ENCODE peak calls at places on chromosome 22, in seven cellular contexts. W is HepG2, M is K562, E is HCT116, L is H1, X is SK-N-SH, N is GM12878. I is an unnamed sample.

GRCh38 chr22:48951836-48952235 is 875.8 kb downstream of the BRD1 start:
- DNase-seq in W (no peak), M (no peak), E (no peak), L (no peak), X (no peak), N (no peak), I (no peak)

GRCh38 chr22:40453676-40454075 is 83.3 kb downstream of the SGSM3 start:
- DNase-seq in W (no peak), M (no peak), E (no peak), L (no peak), X (no peak), N (no peak), I (no peak)

GRCh38 chr22:20758688-20759087 is 15.2 kb upstream of the SERPIND1 start:
- DNase-seq in W (peak), M (no peak), E (no peak), L (no peak), X (peak), N (no peak), I (peak)

GRCh38 chr22:42939941-42940653 is 74.9 kb downstream of the PACSIN2 start:
- DNase-seq in W (peak), M (no peak), E (peak), L (no peak), X (no peak), N (no peak), I (no peak)

GRCh38 chr22:46596032-46596441 is 24.1 kb upstream of the GRAMD4 start:
- DNase-seq in W (no peak), M (no peak), E (no peak), L (no peak), X (peak), N (no peak), I (no peak)

GRCh38 chr22:32837803-32838202 is 36.3 kb downstream of the TIMP3 start:
- DNase-seq in W (no peak), M (no peak), E (no peak), L (no peak), X (no peak), N (no peak), I (no peak)

GRCh38 chr22:32994046-32994827 is 63.9 kb downstream of the SYN3 start:
- DNase-seq in W (no peak), M (no peak), E (no peak), L (no peak), X (no peak), N (no peak), I (no peak)

GRCh38 chr22:47333625-47334024 is 571.2 kb downstream of the TBC1D22A start:
- DNase-seq in W (peak), M (no peak), E (peak), L (no peak), X (no peak), N (no peak), I (peak)

GRCh38 chr22:22520667-22521602 is 865 bp upstream of the ZNF280A start:
- DNase-seq in W (no peak), M (peak), E (no peak), L (no peak), X (no peak), N (no peak), I (no peak)

GRCh38 chr22:19598054-19598855 is 74.0 kb upstream of the CLDN5 start:
- DNase-seq in W (no peak), M (peak), E (no peak), L (no peak), X (no peak), N (no peak), I (no peak)

GRCh38 chr22:19942071-19942885 is 660 bp upstream of the TXNRD2 start:
- DNase-seq in W (no peak), M (peak), E (no peak), L (no peak), X (peak), N (no peak), I (no peak)

GRCh38 chr22:21569459-21570161 is 2.1 kb downstream of the UBE2L3 start:
- DNase-seq in W (no peak), M (no peak), E (no peak), L (no peak), X (no peak), N (no peak), I (no peak)

GRCh38 chr22:37971475-37972434 is 12.6 kb downstream of the SOX10 start:
- DNase-seq in W (no peak), M (no peak), E (no peak), L (peak), X (no peak), N (no peak), I (no peak)

GRCh38 chr22:49683032-49683431 is 144.6 kb downstream of the BRD1 start:
- DNase-seq in W (no peak), M (no peak), E (no peak), L (no peak), X (no peak), N (no peak), I (no peak)

GRCh38 chr22:48737461-48738203 is 1090.0 kb downstream of the BRD1 start:
- DNase-seq in W (no peak), M (no peak), E (no peak), L (no peak), X (no peak), N (no peak), I (no peak)

DNA sequence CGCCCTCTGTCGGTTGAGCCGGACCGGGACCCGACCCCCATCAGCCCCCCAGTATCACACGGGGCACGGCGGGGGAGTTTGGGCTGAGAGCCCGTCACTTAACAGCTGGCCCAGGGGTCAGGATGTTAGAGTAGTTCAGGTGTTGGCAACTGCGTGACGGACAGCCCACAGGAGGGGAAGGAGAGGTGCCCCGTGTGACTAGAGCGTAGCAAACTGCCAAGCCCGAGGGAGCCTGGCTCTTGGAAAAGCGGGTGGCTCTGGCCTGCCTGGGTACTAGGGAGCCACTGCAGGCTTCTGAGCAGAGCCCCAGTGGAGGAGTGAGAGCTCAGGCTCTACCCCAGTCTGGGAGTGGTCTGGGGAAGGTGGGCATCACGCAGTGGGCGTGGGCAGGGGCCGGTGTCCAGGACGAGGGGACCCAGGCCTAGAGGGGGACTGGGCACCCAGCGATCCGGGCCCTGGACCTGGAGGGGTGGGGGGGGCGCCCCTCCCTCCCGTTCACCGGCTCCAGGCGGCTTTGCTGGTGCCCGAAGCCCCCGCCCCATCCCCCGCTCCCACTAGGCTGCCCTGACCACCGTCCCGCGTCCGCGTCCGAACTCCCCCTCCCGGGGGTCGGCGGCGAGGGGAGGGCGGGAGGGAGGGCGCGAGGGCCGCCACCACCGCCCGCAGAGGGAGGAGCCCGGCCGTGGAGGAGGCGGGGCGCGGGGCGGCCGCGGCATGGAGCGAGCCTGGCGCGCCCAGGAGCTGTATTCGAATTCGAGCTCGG is 24.4 kb downstream of the SHANK3 start:
- DNase-seq in W (no peak), M (peak), E (no peak), L (no peak), X (peak), N (no peak), I (no peak)
- TF ChIP-seq JUND in W (no peak), M (no peak), E (no peak), L (no peak), X (no peak), N (no peak), I (no peak)

GRCh38 chr22:25167082-25167481 is 32.6 kb upstream of the CRYBB3 start:
- DNase-seq in W (no peak), M (no peak), E (peak), L (no peak), X (no peak), N (no peak), I (no peak)

GRCh38 chr22:25167834-25168601 is 31.6 kb upstream of the CRYBB3 start:
- DNase-seq in W (peak), M (no peak), E (peak), L (no peak), X (no peak), N (no peak), I (no peak)

GRCh38 chr22:25162561-25162960 is 37.1 kb upstream of the CRYBB3 start:
- DNase-seq in W (no peak), M (no peak), E (no peak), L (no peak), X (no peak), N (no peak), I (no peak)

GRCh38 chr22:25166266-25167056 is 33.2 kb upstream of the CRYBB3 start:
- DNase-seq in W (no peak), M (no peak), E (no peak), L (no peak), X (no peak), N (no peak), I (no peak)

GRCh38 chr22:25165785-25166184 is 33.9 kb upstream of the CRYBB3 start:
- DNase-seq in W (no peak), M (no peak), E (no peak), L (no peak), X (no peak), N (no peak), I (no peak)
- TF ChIP-seq JUND in W (no peak), M (no peak), E (no peak), L (no peak), X (no peak), N (no peak), I (no peak)

GRCh38 chr22:28981818-28982499 is 79.7 kb downstream of the C22orf31 start:
- DNase-seq in W (peak), M (no peak), E (no peak), L (no peak), X (no peak), N (no peak), I (no peak)

GRCh38 chr22:28984482-28985158 is 77.0 kb downstream of the C22orf31 start:
- DNase-seq in W (no peak), M (no peak), E (no peak), L (no peak), X (no peak), N (no peak), I (no peak)

GRCh38 chr22:28985581-28986290 is 75.9 kb downstream of the C22orf31 start:
- DNase-seq in W (no peak), M (no peak), E (no peak), L (no peak), X (no peak), N (no peak), I (no peak)

GRCh38 chr22:28983788-28984441 is 77.7 kb downstream of the C22orf31 start:
- DNase-seq in W (no peak), M (no peak), E (no peak), L (no peak), X (no peak), N (no peak), I (peak)

GRCh38 chr22:28983190-28983589 is 78.4 kb downstream of the C22orf31 start:
- DNase-seq in W (no peak), M (no peak), E (no peak), L (no peak), X (no peak), N (no peak), I (no peak)
- TF ChIP-seq JUND in W (no peak), M (no peak), E (no peak), L (no peak), X (no peak), N (no peak), I (no peak)

DNA sequence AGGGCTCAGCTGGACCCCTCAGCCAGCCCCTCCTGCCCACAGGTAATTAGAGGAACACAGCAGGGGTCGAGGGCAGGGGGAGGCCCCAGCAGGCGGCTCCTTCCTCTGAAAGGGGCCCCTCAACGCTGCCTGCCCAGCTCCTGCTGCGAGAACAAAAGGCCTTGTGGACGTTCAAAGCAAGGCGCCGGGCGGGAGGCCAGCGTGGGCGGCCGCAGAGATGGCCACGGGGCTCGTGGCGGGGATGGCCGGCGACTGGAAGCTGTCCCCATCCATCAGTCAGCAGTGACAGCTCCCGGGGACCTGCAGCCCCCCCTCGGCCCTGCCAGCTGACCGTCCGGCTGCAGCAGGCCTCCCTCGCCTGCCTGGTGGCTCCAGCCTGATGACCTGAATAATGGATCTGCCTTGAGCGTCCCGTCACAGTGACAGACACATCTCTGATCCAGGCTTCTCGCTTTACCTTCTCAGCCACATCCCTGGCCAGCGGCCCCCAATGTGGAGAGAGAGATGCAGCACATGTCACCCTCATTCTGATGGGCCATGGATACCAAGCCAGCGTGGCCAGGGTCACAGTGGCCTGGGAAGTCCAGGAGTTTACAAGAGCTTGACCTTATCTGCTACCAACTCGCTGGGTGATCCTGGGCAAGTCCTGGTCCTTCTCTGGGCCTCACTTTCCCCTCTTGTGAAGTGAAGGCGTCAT is 159.3 kb downstream of the MN1 start:
- DNase-seq in W (peak), M (no peak), E (no peak), L (no peak), X (peak), N (no peak), I (no peak)
- TF ChIP-seq JUND in W (no peak), M (no peak), E (no peak), L (no peak), X (no peak), N (no peak), I (no peak)

GRCh38 chr22:30636226-30637077 is 871 bp downstream of the SLC35E4 start:
- DNase-seq in W (no peak), M (no peak), E (no peak), L (no peak), X (peak), N (no peak), I (peak)
- TF ChIP-seq JUND in W (no peak), M (no peak), E (no peak), L (no peak), X (no peak), N (no peak), I (no peak)

DNA sequence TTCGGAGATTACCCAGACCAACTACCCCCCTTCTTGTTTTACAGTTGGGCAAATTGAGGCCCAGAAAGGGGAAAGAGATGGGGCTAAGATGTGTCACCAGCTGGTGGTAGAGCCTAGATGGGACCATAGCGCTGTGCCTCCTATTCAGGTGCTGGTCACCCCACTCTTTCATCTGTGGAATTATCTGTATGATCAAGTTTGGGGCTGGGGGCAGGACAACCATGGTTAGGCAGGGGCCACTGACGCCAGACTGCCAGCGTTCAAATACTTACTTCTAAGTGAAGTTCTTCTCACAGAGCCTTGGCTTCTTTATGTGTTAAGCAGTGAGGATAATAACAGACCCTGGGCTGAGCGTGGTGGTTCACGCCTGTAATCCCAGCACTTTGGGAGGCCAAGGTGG is 55.9 kb downstream of the IGLL1 start:
- DNase-seq in W (no peak), M (no peak), E (no peak), L (no peak), X (no peak), N (no peak), I (no peak)
- TF ChIP-seq JUND in W (no peak), M (no peak), E (no peak), L (no peak), X (no peak), N (no peak), I (no peak)

DNA sequence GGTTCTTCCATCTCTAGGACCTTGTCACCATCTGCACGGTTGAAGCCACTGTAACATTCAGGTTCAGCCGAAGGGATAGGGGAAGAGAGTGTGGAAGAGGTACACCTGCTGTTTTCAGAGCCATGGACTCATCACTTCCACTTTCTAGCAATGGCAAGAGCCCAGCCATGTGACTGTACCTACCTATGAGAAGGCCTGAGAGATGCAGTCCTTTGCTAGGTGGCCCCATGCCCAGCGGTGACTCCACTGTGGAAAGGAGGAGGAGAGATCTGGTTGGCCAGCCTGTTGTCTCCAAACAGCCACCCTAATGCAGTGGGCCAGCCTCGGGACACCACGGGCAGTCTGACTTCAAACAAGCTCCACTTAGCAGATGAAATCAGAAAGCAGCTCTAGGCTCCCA is 16.0 kb downstream of the RASD2 start:
- DNase-seq in W (no peak), M (no peak), E (no peak), L (no peak), X (no peak), N (no peak), I (peak)
- TF ChIP-seq JUND in W (no peak), M (no peak), E (no peak), L (no peak), X (no peak), N (no peak), I (no peak)

GRCh38 chr22:44180706-44181032 is at the start of gene PARVG:
- DNase-seq in W (no peak), M (no peak), E (no peak), L (no peak), X (no peak), N (peak), I (peak)

GRCh38 chr22:44181033-44181911 is 547 bp downstream of the PARVG start:
- DNase-seq in W (no peak), M (no peak), E (no peak), L (no peak), X (no peak), N (no peak), I (no peak)

GRCh38 chr22:44184006-44184405 is 3.3 kb downstream of the PARVG start:
- DNase-seq in W (no peak), M (no peak), E (no peak), L (no peak), X (no peak), N (no peak), I (no peak)

GRCh38 chr22:44181912-44182590 is 1.3 kb downstream of the PARVG start:
- DNase-seq in W (no peak), M (no peak), E (no peak), L (no peak), X (no peak), N (no peak), I (no peak)

DNA sequence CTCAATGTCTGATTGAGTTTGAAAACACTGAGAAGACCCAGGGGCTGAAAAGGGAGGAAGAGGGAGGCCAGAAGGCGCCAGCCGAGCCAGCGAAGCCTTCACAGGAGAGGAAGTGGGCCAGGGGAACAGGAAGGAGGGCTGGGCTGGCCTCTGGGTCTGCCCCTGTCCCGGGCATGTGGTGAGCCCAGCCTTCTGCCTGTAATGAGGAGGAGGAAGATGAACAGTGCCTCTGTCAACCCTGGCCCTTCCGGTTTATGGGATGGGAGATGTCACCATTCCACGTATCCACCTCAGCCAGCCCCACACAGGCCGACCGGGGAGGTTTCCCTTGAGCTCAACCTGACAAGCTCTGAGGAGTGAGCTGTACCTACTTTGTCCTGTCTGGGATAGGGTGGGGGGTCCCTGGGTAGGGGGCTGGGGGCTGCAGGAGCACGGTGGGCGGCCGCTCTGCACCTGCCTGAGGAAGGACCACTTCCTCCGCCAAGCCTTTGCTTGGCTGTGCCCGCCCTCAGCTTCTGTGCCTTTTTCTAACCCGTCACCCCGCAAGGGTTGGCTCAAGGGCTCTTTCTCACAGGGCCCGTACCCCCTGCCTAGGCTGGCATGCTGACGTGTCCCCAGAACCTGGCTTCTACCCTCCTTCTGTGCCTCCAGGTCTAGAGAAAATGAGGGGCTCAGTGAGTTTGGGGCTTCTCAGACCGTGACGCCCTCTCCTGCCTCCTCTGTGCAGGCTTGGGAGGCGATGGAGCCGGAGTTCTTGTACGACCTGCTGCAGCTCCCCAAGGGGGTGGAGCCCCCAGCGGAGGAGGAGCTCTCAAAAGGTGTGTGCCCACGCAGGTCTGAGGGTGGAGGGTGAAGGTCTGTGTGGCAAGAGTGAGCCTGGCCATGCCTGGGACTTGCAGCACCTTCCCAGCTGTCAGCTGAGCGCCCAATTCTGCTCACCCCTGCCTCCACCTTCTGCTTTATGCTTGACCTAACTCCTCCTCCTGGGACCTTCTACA is 2.2 kb downstream of the PARVG start:
- DNase-seq in W (no peak), M (no peak), E (no peak), L (no peak), X (no peak), N (no peak), I (no peak)
- TF ChIP-seq JUND in W (no peak), M (no peak), E (no peak), L (no peak), X (no peak), N (no peak), I (no peak)

GRCh38 chr22:30208631-30209603 is 37.6 kb downstream of the LIF start:
- DNase-seq in W (peak), M (peak), E (no peak), L (no peak), X (peak), N (no peak), I (no peak)
- TF ChIP-seq JUND in W (no peak), M (peak), E (no peak), L (no peak), X (peak), N (no peak), I (no peak)

I was measured in T47D.